ENCODE peak calls at places on chromosomes 2 and 18, in five cellular contexts. J, N, R, P and T are unnamed samples. For H3K9me3, the result is how much of the 10 kb centered on the place peaks cover.

GRCh38 chr18:37493352-37493935 is 72.2 kb downstream of the CELF4 start:
- DNase-seq in P (no peak), N (no peak), J (no peak), R (no peak), T (no peak)

GRCh38 chr2:150144546-150145305 is 342.7 kb downstream of the RND3 start:
- DNase-seq in J (no peak), P (no peak), R (no peak), N (no peak), T (no peak)

GRCh38 chr2:200383380-200384110 is 77.1 kb downstream of the SPATS2L start:
- DNase-seq in P (no peak), R (peak), J (no peak), N (no peak), T (no peak)

GRCh38 chr2:113980946-113981345 is 91.1 kb downstream of the ACTR3 start:
- DNase-seq in R (no peak), P (no peak), N (no peak), J (no peak), T (no peak)

GRCh38 chr2:233928594-233929351 is 11.6 kb downstream of the TRPM8 start:
- DNase-seq in N (no peak), P (no peak), R (no peak), J (peak), T (no peak)

GRCh38 chr2:227370791-227371312 is 8.3 kb downstream of the TM4SF20 start:
- DNase-seq in N (no peak), J (no peak), P (no peak), R (no peak), T (no peak)

GRCh38 chr2:200379481-200380120 is 73.1 kb downstream of the SPATS2L start:
- DNase-seq in P (no peak), J (no peak), N (no peak), R (no peak), T (no peak)

GRCh38 chr2:44275915-44276279 is 617 bp downstream of the SLC3A1 start:
- DNase-seq in N (no peak), P (no peak), R (no peak), J (no peak), T (no peak)

GRCh38 chr2:84187258-84187657 is 271.8 kb downstream of the SUCLG1 start:
- DNase-seq in J (no peak), R (no peak), P (no peak), N (no peak), T (no peak)

GRCh38 chr2:215966274-215966673 is 47.1 kb downstream of the MREG start:
- DNase-seq in J (no peak), R (no peak), P (no peak), N (no peak), T (no peak)

GRCh38 chr2:112962308-112963175 is 15.3 kb upstream of the IL36G start:
- DNase-seq in R (no peak), N (no peak), P (no peak), J (no peak), T (no peak)

GRCh38 chr2:98458207-98458606 is 13.5 kb downstream of the INPP4A start:
- DNase-seq in R (no peak), N (no peak), P (no peak), J (no peak), T (no peak)

GRCh38 chr2:99865217-99865569 is 277.2 kb downstream of the AFF3 start:
- DNase-seq in P (no peak), R (no peak), J (no peak), N (no peak), T (no peak)

GRCh38 chr2:45578056-45578843 is 32.8 kb downstream of the SRBD1 start:
- DNase-seq in J (peak), R (peak), N (no peak), P (no peak), T (no peak)

GRCh38 chr2:28752608-28752984 is 966 bp downstream of the PPP1CB start:
- DNase-seq in R (peak), P (no peak), J (peak), N (no peak), T (no peak)

GRCh38 chr2:129233751-129234406 is 745.6 kb upstream of the RAB6C start:
- DNase-seq in J (peak), N (no peak), R (no peak), P (no peak), T (no peak)

GRCh38 chr2:239607795-239608171 is 207.0 kb upstream of the HDAC4 start:
- DNase-seq in R (no peak), P (no peak), J (no peak), N (peak), T (no peak)

GRCh38 chr2:128369126-128369555 is 50.5 kb upstream of the HS6ST1 start:
- DNase-seq in J (peak), P (no peak), R (no peak), N (peak), T (no peak)

GRCh38 chr2:149290662-149291061 is 39.7 kb upstream of the LYPD6 start:
- DNase-seq in R (no peak), N (no peak), J (peak), P (no peak), T (no peak)

GRCh38 chr2:238866656-238867277 is 18.9 kb downstream of the TWIST2 start:
- DNase-seq in J (no peak), N (no peak), R (no peak), P (no peak), T (no peak)

GRCh38 chr18:5872886-5873285 is 22.4 kb downstream of the TMEM200C start:
- DNase-seq in R (no peak), N (no peak), J (no peak), P (no peak), T (no peak)

GRCh38 chr18:22391571-22392359 is 25.9 kb downstream of the CTAGE1 start:
- DNase-seq in R (no peak), J (no peak), P (peak), N (peak), T (no peak)

GRCh38 chr18:48777026-48777736 is 173.6 kb downstream of the SMAD7 start:
- DNase-seq in R (peak), P (peak), J (peak), N (peak), T (peak)

GRCh38 chr2:36461039-36461681 is 105.6 kb downstream of the CRIM1 start:
- DNase-seq in R (peak), P (no peak), J (no peak), N (no peak), T (no peak)

GRCh38 chr2:89763581-89764485 is 1072.4 kb downstream of the RPIA start:
- DNase-seq in P (peak), R (no peak), N (peak), J (no peak), T (no peak)

GRCh38 chr2:164073053-164073757 is 337.4 kb upstream of the FIGN start:
- DNase-seq in P (no peak), J (no peak), N (no peak), R (no peak), T (no peak)

GRCh38 chr18:13158428-13158827 is 60.1 kb upstream of the LDLRAD4 start:
- DNase-seq in J (no peak), R (no peak), N (no peak), P (no peak), T (no peak)

GRCh38 chr18:57428221-57429150 is 6.7 kb upstream of the ONECUT2 start:
- DNase-seq in R (no peak), P (peak), N (no peak), J (no peak), T (no peak)

DNA sequence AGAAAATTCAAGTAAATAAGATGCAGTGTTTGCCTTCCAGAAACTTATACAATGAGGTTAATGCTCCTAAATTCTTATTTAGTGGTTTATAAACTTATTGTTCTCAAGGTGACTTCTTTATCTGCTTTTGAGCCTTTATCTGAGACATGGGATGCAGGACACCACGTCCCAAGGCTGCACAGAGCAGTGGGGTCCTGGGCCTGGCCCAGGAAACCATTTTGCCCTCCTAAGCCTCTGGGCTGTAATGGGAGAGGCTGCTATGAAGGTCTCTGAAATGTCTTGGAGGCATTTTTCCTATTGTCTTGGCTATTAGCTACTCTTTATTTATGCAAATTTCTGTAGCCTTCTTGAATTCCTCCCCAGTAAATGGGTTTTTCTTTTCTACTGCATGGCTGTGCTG is 652.6 kb upstream of the SETBP1 start:
- DNase-seq in N (no peak), J (no peak), P (no peak), R (no peak), T (no peak)
- H3K9me3 ChIP-seq in N (under half), J (under half), P (under half), R (under half), T (under half)

GRCh38 chr2:172518995-172519394 is 36.9 kb upstream of the PDK1 start:
- DNase-seq in N (no peak), P (no peak), J (no peak), R (no peak), T (no peak)
- H3K9me3 ChIP-seq in N (under half), P (under half), J (under half), R (under half), T (under half)

GRCh38 chr2:39359453-39360038 is 77.5 kb downstream of the MAP4K3 start:
- DNase-seq in P (no peak), J (no peak), N (no peak), R (no peak), T (no peak)

GRCh38 chr2:39362595-39362994 is 74.5 kb downstream of the MAP4K3 start:
- DNase-seq in R (no peak), P (no peak), J (no peak), N (no peak), T (no peak)

GRCh38 chr2:39356922-39357639 is 80.0 kb downstream of the MAP4K3 start:
- DNase-seq in N (no peak), P (no peak), J (peak), R (no peak), T (no peak)

DNA sequence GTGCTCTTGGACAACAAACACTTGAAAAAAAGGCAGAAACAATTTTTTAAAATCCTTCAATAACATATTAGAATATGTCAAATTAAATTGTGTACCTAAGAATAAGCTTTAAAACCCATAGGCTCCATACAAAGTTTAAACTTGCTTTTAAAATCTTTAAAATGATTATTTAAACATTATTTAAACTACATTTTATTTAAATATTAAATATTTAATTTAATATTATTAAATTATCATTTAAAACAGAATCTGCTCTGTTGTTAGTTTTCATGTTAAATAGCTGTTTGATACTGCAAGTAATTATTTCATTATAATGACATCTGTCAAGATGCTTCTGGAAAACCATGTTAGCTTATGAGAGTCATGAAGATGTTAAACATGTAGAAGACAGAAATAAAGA is 75.6 kb downstream of the MAP4K3 start:
- DNase-seq in R (no peak), N (no peak), P (no peak), J (no peak), T (no peak)
- H3K9me3 ChIP-seq in R (under half), N (under half), P (under half), J (under half), T (under half)

GRCh38 chr18:61738488-61738887 is 154.3 kb downstream of the RNF152 start:
- DNase-seq in P (no peak), R (no peak), N (no peak), J (no peak), T (no peak)
- H3K9me3 ChIP-seq in P (under half), R (under half), N (under half), J (under half), T (under half)

GRCh38 chr18:70840649-70841048 is 551.8 kb downstream of the SOCS6 start:
- DNase-seq in N (no peak), J (no peak), R (no peak), P (no peak), T (no peak)
- H3K9me3 ChIP-seq in N (under half), J (under half), R (under half), P (under half), T (under half)

GRCh38 chr2:30823452-30823851 is 16.2 kb upstream of the CAPN13 start:
- DNase-seq in J (peak), P (no peak), R (no peak), N (no peak), T (no peak)

GRCh38 chr2:30826481-30826880 is 19.2 kb upstream of the CAPN13 start:
- DNase-seq in N (no peak), P (no peak), J (no peak), R (no peak), T (no peak)

GRCh38 chr2:30826916-30827315 is 19.7 kb upstream of the CAPN13 start:
- DNase-seq in J (no peak), N (no peak), R (no peak), P (no peak), T (no peak)

DNA sequence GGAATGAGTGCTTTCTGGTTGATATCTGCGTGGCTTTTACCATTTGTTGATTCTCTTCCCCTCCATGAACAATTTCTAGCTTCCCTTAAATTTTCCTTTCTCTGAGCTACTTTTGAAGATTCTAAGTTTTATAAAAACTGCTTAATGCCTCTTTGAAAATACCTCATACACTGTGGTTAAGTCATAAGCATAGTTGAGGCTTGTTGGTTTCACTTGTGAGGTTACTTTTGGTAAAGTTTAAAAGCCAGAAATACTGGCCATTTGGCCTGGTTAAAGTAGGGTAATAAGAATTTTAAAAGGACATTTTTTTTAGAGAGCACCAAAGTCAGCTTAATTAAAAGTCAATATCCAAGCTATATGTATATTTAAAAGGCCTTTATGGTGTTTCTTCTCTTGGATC is 21.3 kb upstream of the CAPN13 start:
- DNase-seq in R (no peak), P (no peak), N (no peak), J (no peak), T (no peak)
- H3K9me3 ChIP-seq in R (under half), P (under half), N (under half), J (under half), T (under half)

GRCh38 chr2:105824446-105824845 is 79.7 kb downstream of the NCK2 start:
- DNase-seq in R (no peak), J (no peak), P (no peak), N (no peak), T (no peak)
- H3K9me3 ChIP-seq in R (under half), J (under half), P (under half), N (under half), T (under half)

GRCh38 chr2:1993711-1994682 is 249.7 kb upstream of the PXDN start:
- DNase-seq in P (no peak), N (no peak), J (no peak), R (no peak), T (no peak)
- H3K9me3 ChIP-seq in P (under half), N (under half), J (under half), R (under half), T (under half)